ENCODE peak calls at places on chromosomes 13 and 19, in seven cellular contexts. Y is astrocyte, R is IMR-90, K is SK-N-MC, W is fibroblast of lung, I is K562, S is mesenchymal stem cell. F is an unnamed sample.

GRCh38 chr13:32209670-32210069 is 105.5 kb downstream of the ZAR1L start:
- DNase-seq in K (no peak), I (no peak), R (peak), W (peak), S (peak), Y (no peak), F (no peak)

GRCh38 chr19:3670796-3671679 is 29.2 kb downstream of the PIP5K1C start:
- DNase-seq in R (peak), Y (peak), W (peak), K (no peak), I (peak), S (peak), F (no peak)

GRCh38 chr13:78137404-78138142 is 218.9 kb upstream of the EDNRB start:
- DNase-seq in R (peak), Y (peak), K (peak), S (peak), W (peak), I (peak), F (peak)

GRCh38 chr19:16825312-16826168 is 3.7 kb upstream of the SIN3B start:
- DNase-seq in Y (peak), R (peak), I (no peak), W (peak), K (no peak), S (peak), F (peak)

GRCh38 chr13:74056829-74057564 is 77.2 kb downstream of the KLF12 start:
- DNase-seq in I (no peak), S (no peak), K (no peak), W (no peak), R (no peak), Y (no peak), F (no peak)

GRCh38 chr13:89902223-89902622 is 1445.3 kb upstream of the MIR17HG start:
- DNase-seq in W (no peak), R (no peak), Y (no peak), I (no peak), S (no peak), K (no peak), F (no peak)

GRCh38 chr19:20661150-20661819 is at the start of gene ZNF626:
- DNase-seq in R (peak), K (no peak), Y (peak), I (peak), S (peak), W (peak), F (peak)

GRCh38 chr13:25281937-25282332 is 5.4 kb downstream of the MTMR6 start:
- DNase-seq in W (no peak), R (no peak), I (no peak), S (no peak), K (no peak), Y (no peak), F (no peak)

GRCh38 chr13:60412909-60413616 is 16.0 kb downstream of the TDRD3 start:
- DNase-seq in S (no peak), R (no peak), K (no peak), W (no peak), Y (no peak), I (no peak), F (no peak)

GRCh38 chr19:8366121-8366581 is 2.2 kb downstream of the ANGPTL4 start:
- DNase-seq in S (peak), Y (no peak), R (no peak), W (no peak), K (no peak), I (no peak), F (no peak)

GRCh38 chr13:92436927-92437326 is 789.7 kb upstream of the GPC6 start:
- DNase-seq in I (no peak), W (no peak), S (no peak), K (no peak), Y (no peak), R (no peak), F (peak)

GRCh38 chr13:59236309-59236939 is 927.3 kb downstream of the DIAPH3 start:
- DNase-seq in I (no peak), Y (no peak), K (no peak), R (no peak), W (no peak), S (no peak), F (no peak)

GRCh38 chr13:99468971-99469545 is 32.2 kb upstream of the TM9SF2 start:
- DNase-seq in Y (no peak), K (no peak), I (no peak), R (no peak), S (no peak), W (no peak), F (peak)

GRCh38 chr19:29672933-29673336 is 7.7 kb downstream of the PLEKHF1 start:
- DNase-seq in W (no peak), I (no peak), Y (no peak), R (no peak), S (no peak), K (no peak), F (no peak)

GRCh38 chr19:44747739-44748425 is 626 bp upstream of the BCL3 start:
- DNase-seq in S (peak), K (no peak), W (peak), I (no peak), Y (peak), R (peak), F (no peak)

GRCh38 chr19:1373534-1374249 is 10.0 kb upstream of the NDUFS7 start:
- DNase-seq in I (no peak), Y (no peak), K (no peak), W (peak), S (no peak), R (peak), F (no peak)

GRCh38 chr19:3239367-3239766 is 14.9 kb downstream of the CELF5 start:
- DNase-seq in S (no peak), K (no peak), W (no peak), I (no peak), R (no peak), Y (no peak), F (no peak)

GRCh38 chr19:53530622-53531021 is 7.3 kb upstream of the ZNF331 start:
- DNase-seq in W (no peak), R (no peak), I (no peak), K (no peak), S (no peak), Y (no peak), F (no peak)

GRCh38 chr13:107233541-107233940 is 665.6 kb upstream of the ARGLU1 start:
- DNase-seq in Y (no peak), R (no peak), I (no peak), W (no peak), S (no peak), K (no peak), F (no peak)

GRCh38 chr13:59099182-59099950 is 1064.4 kb downstream of the DIAPH3 start:
- DNase-seq in I (no peak), W (peak), K (no peak), S (peak), Y (peak), R (peak), F (no peak)

GRCh38 chr13:114275309-114275708 is 6.1 kb upstream of the UPF3A start:
- DNase-seq in Y (no peak), S (no peak), K (no peak), I (no peak), W (no peak), R (no peak), F (no peak)

GRCh38 chr19:10271543-10272086 is 695 bp downstream of the ICAM1 start:
- DNase-seq in I (peak), Y (no peak), S (peak), W (no peak), R (peak), K (no peak), F (no peak)

GRCh38 chr19:36244066-36244465 is 29.2 kb downstream of the ZNF146 start:
- DNase-seq in K (no peak), Y (no peak), R (no peak), I (no peak), W (no peak), S (no peak), F (no peak)

GRCh38 chr13:51825165-51825592 is 19.8 kb downstream of the TMEM272 start:
- DNase-seq in K (no peak), W (peak), R (no peak), I (no peak), Y (peak), S (no peak), F (no peak)

GRCh38 chr13:30111810-30112209 is 195.5 kb downstream of the KATNAL1 start:
- DNase-seq in Y (no peak), R (no peak), I (no peak), W (no peak), K (no peak), S (peak), F (no peak)

GRCh38 chr19:29645911-29646310 is 19.4 kb upstream of the PLEKHF1 start:
- DNase-seq in W (peak), R (peak), K (peak), I (no peak), Y (peak), S (no peak), F (no peak)

GRCh38 chr19:6721773-6722172 is 1.3 kb upstream of the C3 start:
- DNase-seq in R (no peak), K (no peak), S (no peak), W (no peak), I (no peak), Y (no peak), F (no peak)

GRCh38 chr19:56701895-56702294 is 30.3 kb upstream of the ZNF835 start:
- DNase-seq in W (no peak), R (no peak), Y (no peak), I (no peak), K (no peak), S (no peak), F (no peak)

GRCh38 chr13:86020350-86021002 is 221.3 kb upstream of the SLITRK6 start:
- DNase-seq in K (peak), W (peak), S (peak), R (peak), I (no peak), Y (peak), F (no peak)

GRCh38 chr19:33429891-33430673 is 56.6 kb downstream of the CEBPG start:
- DNase-seq in Y (no peak), S (no peak), K (no peak), I (no peak), R (no peak), W (no peak), F (no peak)

GRCh38 chr13:97106323-97106722 is 112.0 kb upstream of the OXGR1 start:
- DNase-seq in I (no peak), S (no peak), R (no peak), K (no peak), Y (no peak), W (no peak), F (no peak)

GRCh38 chr13:97101912-97102311 is 107.6 kb upstream of the OXGR1 start:
- DNase-seq in S (no peak), W (no peak), R (no peak), K (no peak), Y (no peak), I (no peak), F (no peak)

GRCh38 chr13:97100821-97101220 is 106.5 kb upstream of the OXGR1 start:
- DNase-seq in Y (no peak), K (no peak), W (no peak), R (no peak), I (no peak), S (no peak), F (no peak)
- H3K9ac ChIP-seq in Y (no peak), K (no peak), W (no peak), R (no peak), I (no peak), S (no peak), F (no peak)

GRCh38 chr19:48967346-48968178 is 2.5 kb downstream of the FTL start:
- DNase-seq in R (peak), K (no peak), Y (peak), W (peak), S (peak), I (no peak), F (no peak)

GRCh38 chr19:48970139-48970766 is 5.1 kb downstream of the FTL start:
- DNase-seq in Y (no peak), I (no peak), K (no peak), S (peak), W (no peak), R (no peak), F (no peak)

GRCh38 chr19:48968179-48968661 is 3.1 kb downstream of the FTL start:
- DNase-seq in K (no peak), W (no peak), Y (no peak), S (peak), I (no peak), R (peak), F (no peak)

GRCh38 chr19:48969276-48970138 is 4.4 kb downstream of the FTL start:
- DNase-seq in S (peak), Y (no peak), K (peak), W (no peak), R (no peak), I (peak), F (no peak)

DNA sequence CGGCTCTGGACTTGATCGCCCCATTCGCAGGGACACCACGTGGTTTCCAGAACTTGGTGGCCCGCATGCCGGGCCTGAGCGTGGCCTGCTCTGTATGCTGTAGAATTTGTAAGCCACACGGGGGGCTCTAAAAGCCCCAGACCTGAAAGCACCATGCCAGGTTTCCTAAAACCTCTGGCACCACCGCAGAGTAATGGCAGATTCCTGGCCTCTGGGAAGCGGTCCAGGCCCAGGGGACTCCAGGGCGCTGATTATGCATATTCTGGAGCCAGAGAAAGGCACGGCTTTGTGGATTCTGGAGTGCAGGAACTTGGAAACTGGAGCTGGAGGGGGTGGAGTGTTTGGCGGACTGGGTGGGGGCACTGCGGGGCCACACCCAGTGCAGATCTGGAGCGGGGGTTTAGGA is 3.7 kb downstream of the FTL start:
- DNase-seq in S (peak), R (no peak), I (no peak), W (no peak), K (no peak), Y (no peak), F (no peak)
- H3K9ac ChIP-seq in S (peak), R (no peak), I (no peak), W (no peak), K (no peak), Y (no peak), F (no peak)

DNA sequence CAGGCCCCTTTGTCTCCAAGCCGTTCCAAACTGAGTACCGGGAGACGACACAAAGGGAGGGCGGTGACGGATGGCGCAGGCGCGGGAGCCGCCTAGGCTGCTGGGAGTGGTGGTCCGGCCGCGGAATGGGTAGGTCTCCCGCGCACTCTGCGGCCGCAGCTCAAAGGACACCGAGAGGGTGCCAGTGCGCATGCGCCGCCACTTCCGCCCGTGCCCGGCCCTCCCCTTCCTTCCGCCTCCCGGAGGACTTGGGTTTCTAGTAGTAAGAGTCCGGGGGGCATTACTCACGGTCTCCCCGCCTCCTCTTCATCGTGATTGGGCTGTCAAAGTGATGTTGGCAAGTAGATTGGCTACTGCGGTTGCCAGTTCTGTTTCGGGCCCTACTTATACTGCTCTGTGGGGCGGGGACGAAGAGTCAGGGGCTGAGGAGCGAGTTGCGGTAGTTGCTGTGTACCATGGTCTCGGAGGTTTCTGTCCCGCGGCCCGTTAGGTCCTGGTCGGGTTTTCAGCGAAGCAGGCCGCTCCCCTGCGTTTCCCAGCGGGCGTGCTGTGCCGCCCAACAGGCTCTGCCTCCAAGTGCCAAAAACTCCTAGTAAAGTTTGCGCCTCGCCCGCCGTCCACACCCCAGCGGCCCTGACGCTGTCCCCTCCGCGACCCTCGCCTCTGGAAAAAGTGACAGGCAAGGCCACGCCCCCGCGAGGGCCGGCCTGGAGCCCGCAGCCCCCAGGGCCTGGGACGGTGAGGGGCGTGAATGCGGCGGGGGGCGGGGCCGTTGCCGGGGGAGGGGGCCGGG is 455 bp upstream of the ING1 start:
- DNase-seq in S (peak), R (peak), W (peak), Y (peak), I (peak), K (peak), F (peak)
- H3K9ac ChIP-seq in S (peak), R (peak), W (peak), Y (peak), I (peak), K (peak), F (peak)

GRCh38 chr19:13152356-13152853 is 2.2 kb downstream of the IER2 start:
- DNase-seq in Y (peak), S (no peak), R (no peak), I (no peak), K (no peak), W (no peak), F (no peak)
- H3K9ac ChIP-seq in Y (peak), S (peak), R (peak), I (peak), K (peak), W (peak), F (peak)

DNA sequence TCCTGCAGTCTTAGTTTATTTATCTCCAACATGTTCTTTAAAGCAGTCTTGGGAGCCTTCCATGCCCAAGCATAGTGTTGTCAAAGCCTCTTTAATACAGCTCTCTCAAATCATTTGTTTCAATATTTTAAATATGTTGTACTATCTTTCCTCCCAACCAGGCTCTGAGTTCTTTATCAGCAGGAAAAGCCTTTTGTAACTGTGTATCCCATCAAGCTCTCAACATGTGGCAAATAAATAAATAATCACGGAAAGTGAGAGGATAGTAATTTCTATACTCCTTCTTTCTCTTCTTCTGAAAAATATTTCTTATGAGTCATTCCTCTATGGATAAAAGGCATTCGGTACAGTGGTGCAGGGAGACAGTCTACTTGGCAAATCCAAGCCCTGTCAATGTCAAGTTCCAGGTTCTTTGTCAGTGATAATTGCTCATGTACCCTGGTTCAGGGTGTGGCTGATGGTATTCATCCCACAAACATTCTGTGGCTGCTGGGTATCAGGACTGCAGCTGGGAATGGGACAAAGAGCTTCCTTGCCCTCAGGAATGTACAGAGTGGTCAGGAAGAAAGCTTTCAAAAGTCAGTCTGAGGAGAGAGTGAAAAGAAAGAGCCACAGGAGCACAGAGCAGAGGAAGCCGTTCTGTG is 384.3 kb downstream of the EFNB2 start:
- DNase-seq in Y (peak), R (peak), S (peak), W (peak), K (no peak), I (no peak), F (peak)
- H3K9ac ChIP-seq in Y (peak), R (peak), S (no peak), W (no peak), K (no peak), I (no peak), F (no peak)

DNA sequence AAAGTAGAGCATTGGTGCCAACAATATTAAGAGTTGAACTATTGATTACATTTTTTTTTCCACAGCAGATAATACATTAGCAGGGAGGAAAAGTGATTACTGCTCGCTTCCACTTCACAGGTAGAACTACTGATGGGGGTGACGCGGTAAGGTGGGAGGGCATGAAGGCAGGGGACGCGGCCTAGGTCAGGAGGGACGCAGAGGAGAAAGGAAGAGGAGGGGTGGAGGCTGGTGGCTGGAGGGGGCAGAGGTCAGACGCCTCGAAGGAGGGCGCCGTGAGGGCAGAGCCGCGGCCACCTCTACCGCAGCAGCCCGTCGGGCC is 287 bp upstream of the B3GLCT start:
- DNase-seq in R (no peak), I (no peak), S (no peak), K (no peak), W (no peak), Y (no peak), F (no peak)
- H3K9ac ChIP-seq in R (peak), I (no peak), S (peak), K (no peak), W (no peak), Y (peak), F (no peak)

GRCh38 chr19:15283141-15283885 is 49.0 kb downstream of the BRD4 start:
- DNase-seq in R (peak), S (peak), I (no peak), K (no peak), Y (peak), W (peak), F (no peak)

GRCh38 chr19:15280048-15280725 is 47.9 kb upstream of the EPHX3 start:
- DNase-seq in W (no peak), R (peak), Y (no peak), K (no peak), I (no peak), S (peak), F (no peak)

GRCh38 chr19:15282311-15282705 is 50.0 kb downstream of the BRD4 start:
- DNase-seq in R (no peak), W (no peak), I (no peak), S (no peak), K (no peak), Y (no peak), F (no peak)

GRCh38 chr19:15279326-15279904 is 47.2 kb upstream of the EPHX3 start:
- DNase-seq in K (no peak), Y (no peak), W (no peak), R (no peak), S (no peak), I (no peak), F (no peak)

DNA sequence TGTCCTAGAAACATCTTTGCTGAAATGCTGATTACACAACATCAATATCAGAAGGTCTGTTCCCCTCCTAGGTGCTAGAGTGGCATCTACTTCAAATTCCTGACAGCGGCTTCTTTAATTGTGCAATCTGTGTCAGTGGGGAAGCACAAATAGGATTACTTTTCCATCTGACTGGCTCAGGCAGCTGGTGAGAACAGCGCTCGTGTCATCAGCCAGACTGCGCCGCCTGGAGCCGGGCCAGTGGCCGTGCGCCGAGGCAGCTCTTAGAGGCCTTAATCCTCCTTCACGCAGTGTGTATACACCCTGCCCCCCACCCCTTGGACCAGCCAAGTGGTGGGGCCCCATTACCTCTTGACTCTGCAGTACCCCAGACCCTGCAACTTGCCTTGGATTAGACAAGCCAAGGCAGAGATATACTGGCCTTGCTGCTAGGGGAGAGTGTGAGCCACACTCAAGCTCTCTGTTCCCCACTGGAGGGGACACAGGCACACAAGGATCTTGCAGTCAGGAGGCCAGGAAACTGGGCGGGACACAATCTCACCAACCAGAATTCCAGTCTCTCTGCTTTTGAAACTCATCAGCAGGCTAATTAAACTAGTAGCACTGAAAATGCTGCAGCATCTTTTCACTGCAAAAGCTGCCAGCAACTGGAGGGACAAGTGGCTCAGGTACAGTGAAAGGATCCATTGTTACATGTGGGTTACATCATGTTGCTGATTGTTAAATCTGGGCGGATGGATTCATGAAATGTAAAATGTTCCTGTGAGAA is 48.9 kb upstream of the EPHX3 start:
- DNase-seq in W (peak), K (no peak), I (peak), R (peak), Y (peak), S (peak), F (no peak)
- H3K9ac ChIP-seq in W (peak), K (no peak), I (peak), R (peak), Y (peak), S (peak), F (no peak)

F was measured in NT2/D1.